ENCODE peak calls at places on chromosomes 7 and 10, in ten cellular contexts. One of them, this sample, is unnamed.

GRCh38 chr7:22677680-22678079 is 49.3 kb upstream of the IL6 start:
- DNase-seq in IMR-90: no peak
- DNase-seq in neural progenitor cell: no peak
- DNase-seq in brain microvascular endothelial cell: no peak
- DNase-seq in DND-41: no peak
- DNase-seq in fibroblast of mammary gland: no peak
- DNase-seq in body of pancreas: no peak
- DNase-seq in GM13976: no peak
- DNase-seq in WTC11: no peak
- DNase-seq in psoas muscle: no peak
- DNase-seq in this sample: peak; percentile 35

GRCh38 chr10:123995461-123996131 is 97.8 kb downstream of the CHST15 start:
- DNase-seq in IMR-90: peak; percentile 66
- DNase-seq in neural progenitor cell: peak; percentile 75
- DNase-seq in brain microvascular endothelial cell: peak; percentile 88
- DNase-seq in DND-41: peak; percentile 39
- DNase-seq in fibroblast of mammary gland: peak; percentile 87
- DNase-seq in body of pancreas: peak; percentile 30
- DNase-seq in GM13976: peak; percentile 74
- DNase-seq in WTC11: peak; percentile 76
- DNase-seq in psoas muscle: peak; percentile 54
- DNase-seq in this sample: peak; percentile 53

GRCh38 chr7:108118959-108119358 is 11.2 kb downstream of the LAMB4 start:
- DNase-seq in IMR-90: no peak
- DNase-seq in neural progenitor cell: no peak
- DNase-seq in brain microvascular endothelial cell: no peak
- DNase-seq in DND-41: no peak
- DNase-seq in fibroblast of mammary gland: no peak
- DNase-seq in body of pancreas: no peak
- DNase-seq in GM13976: no peak
- DNase-seq in WTC11: no peak
- DNase-seq in psoas muscle: no peak
- DNase-seq in this sample: no peak

GRCh38 chr10:84432891-84433290 is 104.5 kb downstream of the CCSER2 start:
- DNase-seq in IMR-90: peak; percentile 25
- DNase-seq in neural progenitor cell: no peak
- DNase-seq in brain microvascular endothelial cell: peak; percentile 41
- DNase-seq in DND-41: no peak
- DNase-seq in fibroblast of mammary gland: peak; percentile 22
- DNase-seq in body of pancreas: no peak
- DNase-seq in GM13976: no peak
- DNase-seq in WTC11: no peak
- DNase-seq in psoas muscle: no peak
- DNase-seq in this sample: no peak

GRCh38 chr7:114966156-114966555 is 44.3 kb downstream of the MDFIC start:
- DNase-seq in IMR-90: no peak
- DNase-seq in neural progenitor cell: no peak
- DNase-seq in brain microvascular endothelial cell: no peak
- DNase-seq in DND-41: no peak
- DNase-seq in fibroblast of mammary gland: no peak
- DNase-seq in body of pancreas: no peak
- DNase-seq in GM13976: no peak
- DNase-seq in WTC11: no peak
- DNase-seq in psoas muscle: no peak
- DNase-seq in this sample: no peak

GRCh38 chr7:39838326-39838725 is 111.7 kb upstream of the CDK13 start:
- DNase-seq in IMR-90: peak; percentile 9
- DNase-seq in neural progenitor cell: no peak
- DNase-seq in brain microvascular endothelial cell: peak; percentile 16
- DNase-seq in DND-41: no peak
- DNase-seq in fibroblast of mammary gland: peak; percentile 53
- DNase-seq in body of pancreas: peak; percentile 10
- DNase-seq in GM13976: no peak
- DNase-seq in WTC11: no peak
- DNase-seq in psoas muscle: no peak
- DNase-seq in this sample: no peak

GRCh38 chr10:117163061-117163953 is 25.2 kb upstream of the VAX1 start:
- DNase-seq in IMR-90: no peak
- DNase-seq in neural progenitor cell: peak; percentile 89
- DNase-seq in brain microvascular endothelial cell: no peak
- DNase-seq in DND-41: no peak
- DNase-seq in fibroblast of mammary gland: no peak
- DNase-seq in body of pancreas: no peak
- DNase-seq in GM13976: no peak
- DNase-seq in WTC11: peak; percentile 82
- DNase-seq in psoas muscle: no peak
- DNase-seq in this sample: no peak

GRCh38 chr7:135334830-135335543 is 101.3 kb downstream of the STRA8 start:
- DNase-seq in IMR-90: no peak
- DNase-seq in neural progenitor cell: no peak
- DNase-seq in brain microvascular endothelial cell: no peak
- DNase-seq in DND-41: no peak
- DNase-seq in fibroblast of mammary gland: no peak
- DNase-seq in body of pancreas: peak; percentile 31
- DNase-seq in GM13976: no peak
- DNase-seq in WTC11: no peak
- DNase-seq in psoas muscle: no peak
- DNase-seq in this sample: no peak

GRCh38 chr7:127107601-127108007 is 145.1 kb downstream of the GRM8 start:
- DNase-seq in IMR-90: peak; percentile 19
- DNase-seq in neural progenitor cell: peak; percentile 90
- DNase-seq in brain microvascular endothelial cell: peak; percentile 39
- DNase-seq in DND-41: peak; percentile 58
- DNase-seq in fibroblast of mammary gland: peak; percentile 46
- DNase-seq in body of pancreas: peak; percentile 70
- DNase-seq in GM13976: peak; percentile 37
- DNase-seq in WTC11: peak; percentile 66
- DNase-seq in psoas muscle: no peak
- DNase-seq in this sample: peak; percentile 52

GRCh38 chr7:97126483-97127171 is 9.1 kb downstream of the SDHAF3 start:
- DNase-seq in IMR-90: peak; percentile 32
- DNase-seq in neural progenitor cell: peak; percentile 73
- DNase-seq in brain microvascular endothelial cell: peak; percentile 27
- DNase-seq in DND-41: no peak
- DNase-seq in fibroblast of mammary gland: peak; percentile 8
- DNase-seq in body of pancreas: no peak
- DNase-seq in GM13976: no peak
- DNase-seq in WTC11: peak; percentile 65
- DNase-seq in psoas muscle: no peak
- DNase-seq in this sample: no peak

GRCh38 chr7:4184653-4185052 is 497.4 kb upstream of the FOXK1 start:
- DNase-seq in IMR-90: no peak
- DNase-seq in neural progenitor cell: no peak
- DNase-seq in brain microvascular endothelial cell: no peak
- DNase-seq in DND-41: no peak
- DNase-seq in fibroblast of mammary gland: no peak
- DNase-seq in body of pancreas: no peak
- DNase-seq in GM13976: no peak
- DNase-seq in WTC11: no peak
- DNase-seq in psoas muscle: no peak
- DNase-seq in this sample: no peak

GRCh38 chr7:12729112-12729511 is 41.7 kb downstream of the ARL4A start:
- DNase-seq in IMR-90: peak; percentile 15
- DNase-seq in neural progenitor cell: peak; percentile 55
- DNase-seq in brain microvascular endothelial cell: peak; percentile 72
- DNase-seq in DND-41: no peak
- DNase-seq in fibroblast of mammary gland: peak; percentile 54
- DNase-seq in body of pancreas: peak; percentile 77
- DNase-seq in GM13976: no peak
- DNase-seq in WTC11: peak; percentile 74
- DNase-seq in psoas muscle: peak; percentile 45
- DNase-seq in this sample: no peak

GRCh38 chr7:17159500-17160037 is 138.9 kb upstream of the AHR start:
- DNase-seq in IMR-90: no peak
- DNase-seq in neural progenitor cell: no peak
- DNase-seq in brain microvascular endothelial cell: no peak
- DNase-seq in DND-41: no peak
- DNase-seq in fibroblast of mammary gland: no peak
- DNase-seq in body of pancreas: no peak
- DNase-seq in GM13976: peak; percentile 56
- DNase-seq in WTC11: no peak
- DNase-seq in psoas muscle: no peak
- DNase-seq in this sample: peak; percentile 30

GRCh38 chr7:105439174-105439893 is 50.6 kb upstream of the SRPK2 start:
- DNase-seq in IMR-90: peak; percentile 86
- DNase-seq in neural progenitor cell: no peak
- DNase-seq in brain microvascular endothelial cell: peak; percentile 28
- DNase-seq in DND-41: no peak
- DNase-seq in fibroblast of mammary gland: peak; percentile 68
- DNase-seq in body of pancreas: peak; percentile 11
- DNase-seq in GM13976: no peak
- DNase-seq in WTC11: peak; percentile 17
- DNase-seq in psoas muscle: no peak
- DNase-seq in this sample: no peak

GRCh38 chr7:7002416-7003062 is 176.5 kb upstream of the CCZ1B start:
- DNase-seq in IMR-90: no peak
- DNase-seq in neural progenitor cell: peak; percentile 19
- DNase-seq in brain microvascular endothelial cell: no peak
- DNase-seq in DND-41: no peak
- DNase-seq in fibroblast of mammary gland: no peak
- DNase-seq in body of pancreas: no peak
- DNase-seq in GM13976: no peak
- DNase-seq in WTC11: peak; percentile 21
- DNase-seq in psoas muscle: no peak
- DNase-seq in this sample: no peak

GRCh38 chr10:102396251-102396650 is 746 bp downstream of the NFKB2 start:
- DNase-seq in IMR-90: no peak
- DNase-seq in neural progenitor cell: no peak
- DNase-seq in brain microvascular endothelial cell: no peak
- DNase-seq in DND-41: no peak
- DNase-seq in fibroblast of mammary gland: no peak
- DNase-seq in body of pancreas: no peak
- DNase-seq in GM13976: no peak
- DNase-seq in WTC11: no peak
- DNase-seq in psoas muscle: no peak
- DNase-seq in this sample: peak; percentile 27

GRCh38 chr10:48478980-48479811 is 125.7 kb downstream of the ARHGAP22 start:
- DNase-seq in IMR-90: no peak
- DNase-seq in neural progenitor cell: no peak
- DNase-seq in brain microvascular endothelial cell: no peak
- DNase-seq in DND-41: no peak
- DNase-seq in fibroblast of mammary gland: no peak
- DNase-seq in body of pancreas: no peak
- DNase-seq in GM13976: no peak
- DNase-seq in WTC11: no peak
- DNase-seq in psoas muscle: no peak
- DNase-seq in this sample: no peak

GRCh38 chr7:34227525-34227924 is 322.2 kb downstream of the BMPER start:
- DNase-seq in IMR-90: no peak
- DNase-seq in neural progenitor cell: no peak
- DNase-seq in brain microvascular endothelial cell: no peak
- DNase-seq in DND-41: no peak
- DNase-seq in fibroblast of mammary gland: no peak
- DNase-seq in body of pancreas: no peak
- DNase-seq in GM13976: no peak
- DNase-seq in WTC11: no peak
- DNase-seq in psoas muscle: no peak
- DNase-seq in this sample: no peak

GRCh38 chr7:42186181-42186580 is 50.8 kb downstream of the GLI3 start:
- DNase-seq in IMR-90: no peak
- DNase-seq in neural progenitor cell: peak; percentile 59
- DNase-seq in brain microvascular endothelial cell: no peak
- DNase-seq in DND-41: no peak
- DNase-seq in fibroblast of mammary gland: no peak
- DNase-seq in body of pancreas: no peak
- DNase-seq in GM13976: no peak
- DNase-seq in WTC11: peak; percentile 61
- DNase-seq in psoas muscle: no peak
- DNase-seq in this sample: no peak
- TF ChIP-seq CTCF in IMR-90: peak; percentile 21
- TF ChIP-seq CTCF in neural progenitor cell: peak; percentile 86
- TF ChIP-seq CTCF in brain microvascular endothelial cell: peak; percentile 76
- TF ChIP-seq CTCF in DND-41: peak; percentile 54
- TF ChIP-seq CTCF in fibroblast of mammary gland: peak; percentile 46
- TF ChIP-seq CTCF in body of pancreas: no peak
- TF ChIP-seq CTCF in GM13976: peak; percentile 7
- TF ChIP-seq CTCF in WTC11: peak; percentile 52
- TF ChIP-seq CTCF in psoas muscle: no peak
- TF ChIP-seq CTCF in this sample: peak; percentile 18

DNA sequence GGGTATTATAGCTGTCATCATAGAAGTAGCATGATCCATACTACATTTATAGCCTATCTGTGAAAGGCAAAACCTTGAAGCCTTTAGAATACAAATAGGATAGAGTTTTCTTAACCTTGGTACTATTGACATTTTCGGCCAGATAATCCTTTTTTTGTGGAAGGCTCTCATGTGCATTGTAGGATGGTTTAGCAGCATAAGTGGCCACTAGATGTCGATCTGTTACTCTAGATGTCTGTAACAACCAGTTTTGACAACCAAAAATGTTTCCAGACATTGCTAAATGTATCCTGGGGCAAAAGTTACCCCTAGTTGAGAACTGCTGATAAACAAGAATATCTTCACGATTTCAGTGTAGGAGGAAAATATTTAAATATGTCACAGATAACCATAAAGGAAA is 319.4 kb upstream of the GALNT17 start:
- DNase-seq in IMR-90: no peak
- DNase-seq in neural progenitor cell: peak; percentile 52
- DNase-seq in brain microvascular endothelial cell: no peak
- DNase-seq in DND-41: no peak
- DNase-seq in fibroblast of mammary gland: no peak
- DNase-seq in body of pancreas: no peak
- DNase-seq in GM13976: no peak
- DNase-seq in WTC11: no peak
- DNase-seq in psoas muscle: no peak
- DNase-seq in this sample: no peak
- TF ChIP-seq CTCF in IMR-90: peak; percentile 13
- TF ChIP-seq CTCF in neural progenitor cell: peak; percentile 66
- TF ChIP-seq CTCF in brain microvascular endothelial cell: peak; percentile 41
- TF ChIP-seq CTCF in DND-41: peak; percentile 12
- TF ChIP-seq CTCF in fibroblast of mammary gland: peak; percentile 19
- TF ChIP-seq CTCF in body of pancreas: no peak
- TF ChIP-seq CTCF in GM13976: peak; percentile 3
- TF ChIP-seq CTCF in WTC11: no peak
- TF ChIP-seq CTCF in psoas muscle: no peak
- TF ChIP-seq CTCF in this sample: no peak

DNA sequence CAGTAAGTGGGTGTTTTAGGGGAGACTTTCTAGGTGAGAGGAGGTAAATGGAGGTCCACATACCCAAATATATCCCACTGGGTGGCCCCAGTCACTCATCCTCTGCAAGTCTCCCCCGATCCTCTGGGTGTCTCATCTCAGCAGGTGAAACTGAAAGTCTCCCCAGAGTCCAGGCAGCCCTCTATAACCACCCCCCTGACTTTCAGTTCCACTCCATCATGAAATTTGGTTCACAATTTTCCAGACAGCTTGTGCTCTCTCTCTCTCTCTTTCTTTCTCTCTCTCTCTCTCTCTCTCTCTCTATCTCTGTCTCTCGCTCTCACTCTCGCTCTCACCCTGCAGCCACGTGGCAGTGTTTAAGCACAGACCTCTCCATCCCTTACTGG is 56.7 kb upstream of the ELN start:
- DNase-seq in IMR-90: no peak
- DNase-seq in neural progenitor cell: no peak
- DNase-seq in brain microvascular endothelial cell: no peak
- DNase-seq in DND-41: no peak
- DNase-seq in fibroblast of mammary gland: no peak
- DNase-seq in body of pancreas: no peak
- DNase-seq in GM13976: peak; percentile 81
- DNase-seq in WTC11: no peak
- DNase-seq in psoas muscle: no peak
- DNase-seq in this sample: no peak
- TF ChIP-seq CTCF in IMR-90: no peak
- TF ChIP-seq CTCF in neural progenitor cell: no peak
- TF ChIP-seq CTCF in brain microvascular endothelial cell: no peak
- TF ChIP-seq CTCF in DND-41: no peak
- TF ChIP-seq CTCF in fibroblast of mammary gland: no peak
- TF ChIP-seq CTCF in body of pancreas: no peak
- TF ChIP-seq CTCF in GM13976: no peak
- TF ChIP-seq CTCF in WTC11: no peak
- TF ChIP-seq CTCF in psoas muscle: no peak
- TF ChIP-seq CTCF in this sample: no peak

GRCh38 chr10:9681655-9682054 is 1336.0 kb upstream of the CELF2 start:
- DNase-seq in IMR-90: no peak
- DNase-seq in neural progenitor cell: no peak
- DNase-seq in brain microvascular endothelial cell: no peak
- DNase-seq in DND-41: peak; percentile 10
- DNase-seq in fibroblast of mammary gland: peak; percentile 7
- DNase-seq in body of pancreas: no peak
- DNase-seq in GM13976: no peak
- DNase-seq in WTC11: no peak
- DNase-seq in psoas muscle: no peak
- DNase-seq in this sample: peak; percentile 2
- TF ChIP-seq CTCF in IMR-90: peak; percentile 13
- TF ChIP-seq CTCF in neural progenitor cell: no peak
- TF ChIP-seq CTCF in brain microvascular endothelial cell: peak; percentile 28
- TF ChIP-seq CTCF in DND-41: peak; percentile 36
- TF ChIP-seq CTCF in fibroblast of mammary gland: peak; percentile 24
- TF ChIP-seq CTCF in body of pancreas: no peak
- TF ChIP-seq CTCF in GM13976: no peak
- TF ChIP-seq CTCF in WTC11: no peak
- TF ChIP-seq CTCF in psoas muscle: no peak
- TF ChIP-seq CTCF in this sample: no peak

This sample was measured in activated CD8-positive, alpha-beta T cell treated with anti-CD3 and anti-CD28 coated beads for 36 hours.